ENCODE peak calls at places on chromosome 16, in ten cellular contexts. O, X, H, L, Q, U, M, B, D and W are unnamed samples.

GRCh38 chr16:72105978-72106377 is 12.3 kb downstream of the DHX38 start:
- DNase-seq in O (no peak), X (no peak), H (no peak), L (no peak), Q (no peak), U (no peak), M (no peak), B (no peak), D (no peak), W (no peak)

GRCh38 chr16:24833352-24833751 is 12.4 kb upstream of the SLC5A11 start:
- DNase-seq in O (no peak), X (no peak), H (no peak), L (no peak), Q (no peak), U (no peak), M (no peak), B (no peak), D (no peak), W (no peak)

GRCh38 chr16:1929578-1930337 is 11.5 kb upstream of the HS3ST6 start:
- DNase-seq in O (peak; percentile 93), X (peak; percentile 96), H (peak; percentile 94), L (peak; percentile 92), Q (peak; percentile 90), U (peak; percentile 88), M (peak; percentile 100), B (peak; percentile 58), D (peak; percentile 73), W (peak; percentile 75)

GRCh38 chr16:86530251-86531192 is 20.2 kb downstream of the FOXF1 start:
- DNase-seq in O (no peak), X (no peak), H (no peak), L (no peak), Q (no peak), U (no peak), M (no peak), B (no peak), D (no peak), W (no peak)

GRCh38 chr16:61045931-61046330 is 990.3 kb downstream of the CDH8 start:
- DNase-seq in O (no peak), X (no peak), H (no peak), L (no peak), Q (no peak), U (no peak), M (no peak), B (no peak), D (no peak), W (no peak)

GRCh38 chr16:49635591-49636581 is 220.0 kb downstream of the ZNF423 start:
- DNase-seq in O (no peak), X (peak; percentile 48), H (no peak), L (no peak), Q (no peak), U (no peak), M (no peak), B (no peak), D (no peak), W (no peak)

GRCh38 chr16:25771812-25772568 is 80.2 kb downstream of the HS3ST4 start:
- DNase-seq in O (no peak), X (no peak), H (no peak), L (no peak), Q (no peak), U (no peak), M (no peak), B (no peak), D (no peak), W (no peak)

GRCh38 chr16:85564277-85565051 is 48.7 kb upstream of the GSE1 start:
- DNase-seq in O (peak; percentile 25), X (peak; percentile 74), H (no peak), L (no peak), Q (no peak), U (peak; percentile 38), M (peak; percentile 51), B (no peak), D (no peak), W (no peak)

GRCh38 chr16:76583995-76584394 is 306.8 kb downstream of the CNTNAP4 start:
- DNase-seq in O (no peak), X (no peak), H (no peak), L (no peak), Q (no peak), U (no peak), M (no peak), B (peak; percentile 46), D (no peak), W (no peak)

GRCh38 chr16:57367111-57367752 is 5.1 kb upstream of the CX3CL1 start:
- DNase-seq in O (no peak), X (peak; percentile 71), H (no peak), L (no peak), Q (no peak), U (no peak), M (no peak), B (no peak), D (no peak), W (no peak)

GRCh38 chr16:57709663-57710062 is 15.1 kb downstream of the DRC7 start:
- DNase-seq in O (no peak), X (no peak), H (no peak), L (no peak), Q (no peak), U (no peak), M (no peak), B (no peak), D (no peak), W (no peak)

GRCh38 chr16:2028620-2029220 is 2.0 kb downstream of the NHERF2 start:
- DNase-seq in O (no peak), X (no peak), H (no peak), L (no peak), Q (no peak), U (no peak), M (no peak), B (no peak), D (no peak), W (no peak)

GRCh38 chr16:77692612-77693011 is 29.7 kb upstream of the NUDT7 start:
- DNase-seq in O (no peak), X (no peak), H (no peak), L (no peak), Q (no peak), U (no peak), M (no peak), B (no peak), D (no peak), W (no peak)

GRCh38 chr16:52963471-52963870 is 89.2 kb downstream of the CHD9NB start:
- DNase-seq in O (no peak), X (no peak), H (no peak), L (no peak), Q (no peak), U (no peak), M (no peak), B (no peak), D (no peak), W (no peak)

GRCh38 chr16:3580686-3581085 is 3.5 kb upstream of the NLRC3 start:
- DNase-seq in O (no peak), X (no peak), H (no peak), L (no peak), Q (no peak), U (no peak), M (no peak), B (no peak), D (no peak), W (no peak)

GRCh38 chr16:69093974-69094373 is 11.5 kb upstream of the HAS3 start:
- DNase-seq in O (no peak), X (no peak), H (no peak), L (no peak), Q (no peak), U (no peak), M (no peak), B (no peak), D (no peak), W (no peak)